ENCODE peak calls at places on chromosomes 12 and 14, in eight cellular contexts. N, D, T, J, Y, E, X and U are unnamed samples. For H3K9me3 and H3K4me1, the result is how much of the 10 kb centered on the place peaks cover.

GRCh38 chr14:48693793-48694192 is 892.4 kb downstream of the RPS29 start:
- DNase-seq in N (no peak), D (no peak), T (no peak), J (no peak), Y (no peak), E (no peak), X (no peak), U (no peak)

GRCh38 chr12:45050751-45051489 is at the start of gene DBX2:
- DNase-seq in N (no peak), D (no peak), T (peak), J (no peak), Y (peak), E (no peak), X (no peak), U (no peak)

GRCh38 chr14:87264796-87265195 is 728.2 kb downstream of the GALC start:
- DNase-seq in N (no peak), D (no peak), T (no peak), J (no peak), Y (no peak), E (no peak), X (no peak), U (no peak)

GRCh38 chr12:116861331-116861730 is 19.9 kb downstream of the HRK start:
- DNase-seq in N (peak), D (no peak), T (peak), J (peak), Y (peak), E (no peak), X (no peak), U (peak)

GRCh38 chr14:97410667-97411286 is 613.6 kb downstream of the VRK1 start:
- DNase-seq in N (no peak), D (no peak), T (peak), J (no peak), Y (no peak), E (no peak), X (no peak), U (no peak)

GRCh38 chr12:1833596-1834028 is 13.2 kb downstream of the LRTM2 start:
- DNase-seq in N (peak), D (no peak), T (no peak), J (no peak), Y (no peak), E (no peak), X (no peak), U (no peak)

GRCh38 chr14:31388687-31389413 is 31.5 kb downstream of the HEATR5A start:
- DNase-seq in N (no peak), D (no peak), T (no peak), J (no peak), Y (peak), E (no peak), X (no peak), U (no peak)

GRCh38 chr12:92468358-92469020 is 234.3 kb upstream of the PLEKHG7 start:
- DNase-seq in N (no peak), D (no peak), T (no peak), J (peak), Y (no peak), E (no peak), X (no peak), U (no peak)

GRCh38 chr14:58082011-58082410 is 70.0 kb downstream of the ARMH4 start:
- DNase-seq in N (no peak), D (no peak), T (no peak), J (no peak), Y (peak), E (no peak), X (no peak), U (no peak)

GRCh38 chr14:70934502-70935134 is 27.4 kb downstream of the PCNX1 start:
- DNase-seq in N (no peak), D (no peak), T (no peak), J (no peak), Y (peak), E (no peak), X (no peak), U (no peak)

GRCh38 chr14:64008016-64008415 is 155.2 kb downstream of the SYNE2 start:
- DNase-seq in N (no peak), D (no peak), T (no peak), J (no peak), Y (no peak), E (no peak), X (no peak), U (no peak)

GRCh38 chr14:68112456-68112855 is 292.9 kb downstream of the RAD51B start:
- DNase-seq in N (no peak), D (no peak), T (no peak), J (no peak), Y (no peak), E (no peak), X (no peak), U (no peak)

GRCh38 chr12:49019435-49020317 is 1.1 kb upstream of the PRKAG1 start:
- DNase-seq in N (peak), D (no peak), T (peak), J (peak), Y (peak), E (no peak), X (peak), U (no peak)

GRCh38 chr12:96487214-96487613 is 2.2 kb upstream of the CFAP54 start:
- DNase-seq in N (no peak), D (no peak), T (no peak), J (no peak), Y (peak), E (peak), X (no peak), U (no peak)

GRCh38 chr12:32897276-32897615 is 669 bp upstream of the PKP2 start:
- DNase-seq in N (no peak), D (no peak), T (no peak), J (no peak), Y (no peak), E (no peak), X (no peak), U (no peak)

GRCh38 chr14:57526942-57527341 is 33.3 kb upstream of the CCDC198 start:
- DNase-seq in N (no peak), D (no peak), T (peak), J (peak), Y (no peak), E (no peak), X (peak), U (no peak)

GRCh38 chr12:117000316-117000715 is 89.6 kb downstream of the FBXW8 start:
- DNase-seq in N (no peak), D (no peak), T (no peak), J (peak), Y (no peak), E (no peak), X (no peak), U (no peak)

GRCh38 chr12:131896811-131897270 is 2.4 kb downstream of the ULK1 start:
- DNase-seq in N (peak), D (no peak), T (no peak), J (no peak), Y (no peak), E (no peak), X (no peak), U (no peak)

GRCh38 chr12:102484017-102484731 is 3.8 kb upstream of the IGF1 start:
- DNase-seq in N (peak), D (no peak), T (peak), J (peak), Y (peak), E (peak), X (peak), U (peak)

DNA sequence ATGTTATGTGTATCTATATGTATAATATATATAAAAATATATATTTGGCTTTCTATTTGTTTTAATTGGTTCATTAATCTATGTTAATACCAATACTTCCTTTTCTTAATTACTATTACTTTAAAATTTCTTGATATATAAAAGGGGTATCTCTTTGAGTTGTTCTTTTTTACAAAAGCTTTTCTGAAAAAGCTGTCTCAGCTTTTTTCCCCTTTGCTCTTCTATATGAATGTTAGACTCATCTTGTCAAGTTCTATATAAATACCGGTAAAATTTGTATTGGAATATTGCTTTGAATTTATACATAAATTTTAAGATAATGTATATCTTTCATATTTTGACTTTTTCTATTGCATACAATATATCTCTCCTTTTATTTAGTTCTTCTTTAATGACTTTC is 139.8 kb upstream of the FOXG1 start:
- DNase-seq in N (no peak), D (no peak), T (no peak), J (no peak), Y (no peak), E (no peak), X (no peak), U (no peak)
- H3K9me3 ChIP-seq in N (under half), D (under half), T (under half), J (under half), Y (under half), E (under half), X (under half), U (under half)

GRCh38 chr12:108649126-108649525 is 15.4 kb upstream of the SELPLG start:
- DNase-seq in N (no peak), D (no peak), T (no peak), J (no peak), Y (peak), E (no peak), X (no peak), U (no peak)

GRCh38 chr12:108647936-108648287 is 14.2 kb upstream of the SELPLG start:
- DNase-seq in N (no peak), D (no peak), T (no peak), J (no peak), Y (no peak), E (no peak), X (no peak), U (no peak)

GRCh38 chr12:108649668-108650067 is 16.0 kb upstream of the SELPLG start:
- DNase-seq in N (no peak), D (no peak), T (no peak), J (no peak), Y (peak), E (no peak), X (no peak), U (no peak)

GRCh38 chr12:108647199-108647935 is 13.7 kb upstream of the SELPLG start:
- DNase-seq in N (no peak), D (no peak), T (no peak), J (no peak), Y (no peak), E (no peak), X (no peak), U (no peak)

DNA sequence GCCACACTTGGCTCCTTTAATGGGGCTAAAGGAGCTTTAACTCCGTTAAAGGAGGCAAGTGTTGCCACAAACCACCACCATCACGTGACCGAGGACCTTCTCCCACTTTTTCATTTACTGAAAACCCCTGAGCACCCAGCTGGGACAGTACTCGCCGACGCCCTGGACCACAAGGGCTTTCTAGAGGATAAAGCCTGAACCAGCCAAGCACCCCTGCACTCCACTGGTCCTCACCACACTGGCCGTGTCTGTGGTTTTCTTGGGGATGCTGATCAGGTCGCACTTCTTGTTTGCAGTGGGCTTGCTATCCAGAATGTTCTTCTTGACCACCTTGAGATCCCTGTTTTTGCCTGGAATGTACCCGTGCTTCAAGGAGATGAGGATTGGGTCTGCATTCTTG is 14.7 kb upstream of the SELPLG start:
- DNase-seq in N (no peak), D (no peak), T (no peak), J (no peak), Y (no peak), E (no peak), X (no peak), U (no peak)
- H3K4me1 ChIP-seq in N (under half), D (under half), T (under half), J (half or more), Y (half or more), E (under half), X (under half), U (half or more)

GRCh38 chr12:133222211-133222610 is 13.5 kb downstream of the ANHX start:
- DNase-seq in N (no peak), D (no peak), T (no peak), J (no peak), Y (no peak), E (no peak), X (no peak), U (no peak)

GRCh38 chr12:133226690-133227089 is 9.0 kb downstream of the ANHX start:
- DNase-seq in N (no peak), D (no peak), T (no peak), J (no peak), Y (no peak), E (no peak), X (no peak), U (no peak)

GRCh38 chr12:133225527-133225926 is 10.2 kb downstream of the ANHX start:
- DNase-seq in N (no peak), D (no peak), T (no peak), J (no peak), Y (no peak), E (no peak), X (no peak), U (no peak)

GRCh38 chr12:133231001-133231400 is 4.7 kb downstream of the ANHX start:
- DNase-seq in N (no peak), D (no peak), T (no peak), J (no peak), Y (no peak), E (no peak), X (no peak), U (no peak)

GRCh38 chr12:133227281-133227852 is 8.3 kb downstream of the ANHX start:
- DNase-seq in N (no peak), D (no peak), T (no peak), J (no peak), Y (no peak), E (no peak), X (no peak), U (no peak)
- H3K9me3 ChIP-seq in N (under half), D (under half), T (under half), J (under half), Y (under half), E (under half), X (under half), U (under half)

DNA sequence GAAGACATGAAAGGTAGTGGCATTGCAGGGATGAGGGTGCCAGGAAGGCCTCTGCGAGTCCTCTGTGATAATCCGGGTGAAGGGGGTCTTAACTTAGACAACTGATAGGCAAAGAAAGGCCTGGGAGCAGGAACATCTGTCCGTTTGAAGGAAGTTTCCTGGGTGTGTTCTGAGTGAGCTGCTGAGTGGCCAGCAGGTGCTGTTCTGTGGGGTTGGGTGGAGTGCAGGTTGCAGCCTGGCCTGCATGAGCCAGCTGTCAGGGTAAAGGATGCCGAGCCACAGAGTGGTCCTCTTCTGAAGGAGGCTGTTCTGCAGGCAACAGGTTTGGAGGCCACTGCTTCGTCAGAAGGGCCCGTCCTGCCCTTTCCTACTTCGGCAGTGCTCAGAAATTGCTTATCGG is 118.7 kb downstream of the CHST11 start:
- DNase-seq in N (no peak), D (no peak), T (no peak), J (peak), Y (no peak), E (no peak), X (no peak), U (no peak)
- H3K4me1 ChIP-seq in N (under half), D (under half), T (under half), J (half or more), Y (under half), E (under half), X (under half), U (under half)

GRCh38 chr12:34604227-34604626 is 581.9 kb downstream of the ALG10 start:
- DNase-seq in N (peak), D (peak), T (no peak), J (no peak), Y (no peak), E (no peak), X (peak), U (no peak)

GRCh38 chr12:34601689-34602088 is 579.4 kb downstream of the ALG10 start:
- DNase-seq in N (peak), D (peak), T (no peak), J (no peak), Y (no peak), E (no peak), X (peak), U (no peak)

GRCh38 chr12:34603382-34604035 is 581.2 kb downstream of the ALG10 start:
- DNase-seq in N (no peak), D (no peak), T (no peak), J (no peak), Y (no peak), E (no peak), X (peak), U (no peak)

GRCh38 chr12:34600592-34601462 is 578.5 kb downstream of the ALG10 start:
- DNase-seq in N (peak), D (peak), T (no peak), J (no peak), Y (no peak), E (no peak), X (peak), U (no peak)

DNA sequence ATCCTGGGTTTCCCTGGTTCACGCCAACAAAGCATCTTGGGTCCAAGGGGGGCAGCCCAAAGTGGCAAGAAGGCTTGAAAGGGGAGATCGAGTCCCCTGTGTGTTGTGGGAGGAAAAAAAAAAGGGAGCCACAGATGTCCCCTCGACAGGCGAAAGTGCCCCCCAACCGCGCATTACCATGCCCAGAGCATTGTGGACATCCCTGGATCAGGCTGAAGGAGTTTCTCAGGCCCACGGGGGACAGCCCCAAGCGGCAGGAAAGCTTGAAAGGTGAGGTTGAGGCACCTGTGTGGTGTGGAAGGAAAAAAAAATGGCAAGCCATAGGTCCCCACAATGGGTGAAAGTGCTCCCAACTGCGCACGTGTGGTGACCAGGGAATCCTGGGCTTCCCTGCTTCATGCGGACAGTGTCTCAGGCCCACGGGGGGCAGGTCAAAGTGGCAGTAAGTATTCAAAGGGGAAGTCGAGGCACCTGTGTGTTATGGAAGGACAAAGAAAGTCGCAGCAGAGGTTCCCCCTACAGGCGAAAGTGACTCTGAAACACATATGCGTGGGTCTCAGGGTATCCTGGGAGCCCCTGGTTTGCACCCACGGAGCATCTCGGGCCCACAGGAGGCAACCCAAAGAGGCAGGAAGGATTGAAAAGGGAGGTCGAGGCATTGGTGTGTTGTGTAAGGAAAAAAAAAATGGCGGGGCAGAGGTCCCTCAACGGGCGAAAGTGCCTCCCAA is 580.1 kb downstream of the ALG10 start:
- DNase-seq in N (peak), D (no peak), T (no peak), J (no peak), Y (no peak), E (no peak), X (peak), U (no peak)
- H3K9me3 ChIP-seq in N (under half), D (under half), T (under half), J (under half), Y (under half), E (under half), X (under half), U (half or more)

DNA sequence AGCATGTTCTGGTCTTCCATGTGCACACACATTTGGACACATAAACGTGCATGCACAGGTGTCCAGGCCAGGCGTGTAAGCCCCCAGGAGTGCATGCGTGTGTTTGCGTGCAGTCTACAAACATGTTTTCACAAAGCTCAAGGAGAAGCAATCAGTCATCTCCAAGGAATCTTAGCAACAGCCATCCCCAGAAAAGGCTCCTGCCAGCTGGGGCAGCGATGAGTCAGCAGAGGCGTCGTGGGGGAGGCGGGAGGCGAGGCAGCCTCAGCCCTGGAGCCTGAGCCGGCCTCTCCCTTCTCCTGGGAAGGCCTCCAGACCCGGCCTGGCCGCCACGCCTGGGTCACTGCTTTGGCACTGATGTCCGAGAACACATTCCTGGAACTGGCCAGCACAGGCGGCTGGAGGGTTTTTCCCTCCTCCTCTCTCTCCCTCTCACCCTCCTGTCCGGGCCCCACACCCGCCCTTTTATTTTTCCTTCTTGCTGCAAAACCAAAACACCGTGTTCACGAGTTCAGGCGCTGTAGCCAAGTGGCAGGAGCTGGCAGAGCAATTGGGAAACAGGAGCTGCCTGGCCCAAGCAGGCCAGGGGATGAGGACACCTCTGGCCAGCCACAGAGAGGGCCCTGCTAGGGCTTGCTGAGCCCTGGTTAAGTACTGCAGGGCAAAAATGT is 92.7 kb downstream of the LRRC74A start:
- DNase-seq in N (peak), D (peak), T (peak), J (no peak), Y (peak), E (peak), X (peak), U (peak)
- H3K4me1 ChIP-seq in N (under half), D (under half), T (half or more), J (under half), Y (under half), E (half or more), X (under half), U (half or more)

GRCh38 chr14:106070242-106070641 is 543.9 kb downstream of the TMEM121 start:
- DNase-seq in N (no peak), D (no peak), T (no peak), J (no peak), Y (no peak), E (no peak), X (no peak), U (no peak)

GRCh38 chr14:106062502-106063272 is 536.3 kb downstream of the TMEM121 start:
- DNase-seq in N (no peak), D (no peak), T (no peak), J (no peak), Y (no peak), E (no peak), X (no peak), U (no peak)

GRCh38 chr14:106069786-106070185 is 543.4 kb downstream of the TMEM121 start:
- DNase-seq in N (no peak), D (no peak), T (no peak), J (no peak), Y (no peak), E (no peak), X (no peak), U (no peak)

DNA sequence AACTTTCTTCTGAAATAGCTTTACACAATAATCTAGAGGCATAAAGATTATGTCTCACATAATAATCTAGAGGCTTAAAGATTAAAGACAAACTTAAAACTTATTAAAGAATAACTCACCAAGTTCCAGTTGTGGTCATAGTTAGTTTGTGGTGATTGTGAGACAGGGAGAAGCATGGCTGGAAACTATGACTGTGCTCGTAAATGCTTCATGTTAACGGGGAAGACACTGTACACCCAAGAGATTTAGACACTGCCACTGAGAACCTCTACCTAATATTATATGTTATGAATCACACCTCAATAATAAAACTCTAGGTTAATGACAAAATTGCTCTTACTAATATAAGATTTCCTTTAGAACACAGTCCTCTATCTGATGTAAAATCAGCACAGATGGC is 541.6 kb downstream of the TMEM121 start:
- DNase-seq in N (no peak), D (no peak), T (no peak), J (no peak), Y (no peak), E (no peak), X (no peak), U (no peak)
- H3K9me3 ChIP-seq in N (under half), D (under half), T (under half), J (under half), Y (under half), E (under half), X (under half), U (under half)